ENCODE peak calls at places on chromosomes 13 and 19, in eight cellular contexts. R, V, G, C, M, W, N and T are unnamed samples.

GRCh38 chr19:33434886-33435705 is 61.6 kb downstream of the CEBPG start:
- DNase-seq in V (no peak), G (no peak), C (no peak), W (no peak), M (no peak), N (no peak), R (no peak), T (peak; percentile 46)

GRCh38 chr19:737591-738093 is 13.3 kb upstream of the MISP start:
- DNase-seq in R (peak; percentile 40), M (no peak), W (peak; percentile 82), N (no peak), V (peak; percentile 45), C (peak; percentile 12), G (no peak), T (no peak)

GRCh38 chr19:53873451-53874383 is 6.0 kb downstream of the MYADM start:
- DNase-seq in V (no peak), W (no peak), N (no peak), G (no peak), R (no peak), M (no peak), C (no peak), T (no peak)

GRCh38 chr19:43589277-43589676 is 6.7 kb downstream of the IRGQ start:
- DNase-seq in W (no peak), N (no peak), C (no peak), R (no peak), V (no peak), M (no peak), G (no peak), T (no peak)

GRCh38 chr13:51276684-51277083 is 54.5 kb downstream of the FAM124A start:
- DNase-seq in W (no peak), M (no peak), C (no peak), G (no peak), N (no peak), R (no peak), V (no peak), T (no peak)

GRCh38 chr13:91232716-91233115 is 114.8 kb upstream of the MIR17HG start:
- DNase-seq in C (no peak), W (no peak), V (no peak), R (no peak), M (no peak), N (no peak), G (no peak), T (no peak)

GRCh38 chr19:2253106-2254051 is 2.8 kb downstream of the JSRP1 start:
- DNase-seq in C (no peak), G (no peak), R (no peak), W (no peak), N (no peak), M (no peak), V (peak; percentile 59), T (no peak)

GRCh38 chr13:75326173-75327131 is 155.5 kb downstream of the TBC1D4 start:
- DNase-seq in N (no peak), G (no peak), R (no peak), C (no peak), M (peak; percentile 45), W (peak; percentile 17), V (no peak), T (peak; percentile 82)

GRCh38 chr19:39829702-39830275 is 4.2 kb downstream of the DYRK1B start:
- DNase-seq in C (no peak), V (no peak), N (no peak), R (no peak), G (no peak), W (no peak), M (no peak), T (no peak)

GRCh38 chr13:99965329-99966000 is 6.1 kb downstream of the ZIC5 start:
- DNase-seq in M (no peak), R (no peak), G (no peak), W (no peak), C (no peak), N (no peak), V (no peak), T (no peak)

GRCh38 chr13:41691276-41691675 is 233.9 kb downstream of the RGCC start:
- DNase-seq in R (no peak), C (no peak), V (no peak), G (no peak), W (no peak), N (no peak), M (no peak), T (peak; percentile 46)

GRCh38 chr19:46963093-46963734 is 56.4 kb upstream of the NPAS1 start:
- DNase-seq in N (no peak), M (no peak), V (no peak), R (no peak), G (no peak), W (no peak), C (no peak), T (peak; percentile 92)

GRCh38 chr19:46639356-46640061 is 3.5 kb upstream of the GNG8 start:
- DNase-seq in M (no peak), N (no peak), G (no peak), R (no peak), W (no peak), C (no peak), V (peak; percentile 91), T (peak; percentile 59)

GRCh38 chr19:20162821-20163220 is 4.2 kb upstream of the ZNF486 start:
- DNase-seq in C (no peak), G (no peak), R (no peak), V (no peak), W (no peak), M (no peak), N (no peak), T (no peak)

GRCh38 chr13:29435125-29435911 is 160.2 kb downstream of the SLC7A1 start:
- DNase-seq in R (no peak), C (no peak), N (peak; percentile 75), G (no peak), M (no peak), V (peak; percentile 95), W (no peak), T (peak; percentile 98)

GRCh38 chr13:93217701-93218100 is 8.9 kb upstream of the GPC6 start:
- DNase-seq in W (no peak), C (no peak), R (no peak), V (no peak), G (no peak), N (no peak), M (no peak), T (no peak)

GRCh38 chr13:47218611-47219010 is 321.8 kb upstream of the HTR2A start:
- DNase-seq in M (no peak), W (no peak), R (no peak), V (no peak), N (no peak), G (no peak), C (no peak), T (no peak)

GRCh38 chr13:52599853-52600603 is 42.2 kb upstream of the HNRNPA1L2 start:
- DNase-seq in M (peak; percentile 41), G (peak; percentile 7), N (no peak), R (no peak), V (peak; percentile 42), C (no peak), W (peak; percentile 36), T (peak; percentile 31)

GRCh38 chr19:10010939-10011338 is 635 bp upstream of the COL5A3 start:
- DNase-seq in M (no peak), G (no peak), W (no peak), V (no peak), C (no peak), R (no peak), N (no peak), T (no peak)

GRCh38 chr13:35840991-35841604 is 290.1 kb downstream of the DCLK1 start:
- DNase-seq in C (no peak), G (no peak), V (no peak), M (no peak), N (no peak), W (no peak), R (no peak), T (no peak)

GRCh38 chr19:2333027-2333806 is 4.7 kb downstream of the SPPL2B start:
- DNase-seq in V (no peak), C (no peak), R (peak; percentile 91), W (no peak), G (no peak), M (no peak), N (no peak), T (no peak)

GRCh38 chr13:52003551-52003950 is 7.7 kb downstream of the ATP7B start:
- DNase-seq in N (no peak), V (no peak), C (no peak), W (no peak), G (no peak), M (no peak), R (no peak), T (no peak)

GRCh38 chr13:83048419-83048818 is 833.9 kb downstream of the SLITRK1 start:
- DNase-seq in G (no peak), R (no peak), V (no peak), W (no peak), M (no peak), N (no peak), C (no peak), T (no peak)